ENCODE peak calls at places on chromosomes 3 and 15, in six cellular contexts. M is body of pancreas, W is pancreas, Z is colonic mucosa, F is PC-9, B is tibial artery. L is an unnamed sample.

GRCh38 chr15:23483821-23484299 is 36.8 kb upstream of the GOLGA6L2 start:
- DNase-seq in M (no peak), W (no peak), Z (no peak), F (no peak), B (no peak), L (no peak)

GRCh38 chr3:35758358-35758757 is 119.0 kb downstream of the ARPP21 start:
- DNase-seq in M (no peak), W (no peak), Z (no peak), F (no peak), B (no peak), L (no peak)

GRCh38 chr3:55797084-55797483 is 310.0 kb upstream of the WNT5A start:
- DNase-seq in M (no peak), W (no peak), Z (no peak), F (no peak), B (no peak), L (no peak)

GRCh38 chr3:178948546-178948945 is 123.1 kb downstream of the ZMAT3 start:
- DNase-seq in M (no peak), W (no peak), Z (no peak), F (no peak), B (no peak), L (no peak)

GRCh38 chr3:187673012-187673411 is 2.8 kb upstream of the SST start:
- DNase-seq in M (no peak), W (no peak), Z (no peak), F (no peak), B (no peak), L (no peak)

GRCh38 chr15:29945943-29946591 is 123.8 kb upstream of the TJP1 start:
- DNase-seq in M (no peak), W (no peak), Z (no peak), F (no peak), B (no peak), L (no peak)

GRCh38 chr3:150691414-150692040 is 12.2 kb downstream of the ERICH6 start:
- DNase-seq in M (no peak), W (no peak), Z (no peak), F (no peak), B (no peak), L (no peak)

GRCh38 chr3:72155391-72156064 is 370.6 kb upstream of the PROK2 start:
- DNase-seq in M (peak; percentile 68), W (no peak), Z (peak; percentile 49), F (no peak), B (peak; percentile 91), L (peak; percentile 33)

GRCh38 chr3:194072097-194072428 is 63.9 kb upstream of the HES1 start:
- DNase-seq in M (no peak), W (no peak), Z (no peak), F (no peak), B (no peak), L (no peak)

GRCh38 chr3:182149594-182149993 is 437.9 kb downstream of the SOX2 start:
- DNase-seq in M (no peak), W (no peak), Z (no peak), F (no peak), B (no peak), L (no peak)

GRCh38 chr3:79414035-79414434 is 353.8 kb downstream of the ROBO1 start:
- DNase-seq in M (no peak), W (no peak), Z (no peak), F (no peak), B (no peak), L (no peak)

GRCh38 chr3:171407746-171408145 is 52.5 kb downstream of the TNIK start:
- DNase-seq in M (no peak), W (no peak), Z (no peak), F (no peak), B (no peak), L (no peak)

GRCh38 chr3:11618897-11619296 is 24.8 kb downstream of the VGLL4 start:
- DNase-seq in M (no peak), W (no peak), Z (no peak), F (no peak), B (no peak), L (no peak)

GRCh38 chr15:30043211-30043655 is 39.5 kb upstream of the GOLGA8J start:
- DNase-seq in M (no peak), W (no peak), Z (no peak), F (no peak), B (no peak), L (no peak)

GRCh38 chr3:150255416-150255815 is 152.7 kb upstream of the TSC22D2 start:
- DNase-seq in M (peak; percentile 68), W (no peak), Z (no peak), F (no peak), B (no peak), L (no peak)

GRCh38 chr15:78790027-78790426 is 21.2 kb downstream of the ADAMTS7 start:
- DNase-seq in M (no peak), W (no peak), Z (no peak), F (no peak), B (no peak), L (no peak)

GRCh38 chr3:126342211-126342610 is 15.0 kb downstream of the KLF15 start:
- DNase-seq in M (no peak), W (peak; percentile 7), Z (no peak), F (no peak), B (peak; percentile 62), L (no peak)

GRCh38 chr3:51786247-51786646 is 7.2 kb upstream of the IQCF6 start:
- DNase-seq in M (no peak), W (no peak), Z (no peak), F (no peak), B (no peak), L (no peak)

GRCh38 chr15:32849769-32850668 is 132.2 kb downstream of the GREM1 start:
- DNase-seq in M (no peak), W (no peak), Z (no peak), F (no peak), B (no peak), L (no peak)

GRCh38 chr3:31103623-31104180 is 209.2 kb upstream of the GADL1 start:
- DNase-seq in M (no peak), W (no peak), Z (no peak), F (no peak), B (no peak), L (no peak)

GRCh38 chr15:82846621-82847020 is 37.2 kb downstream of the WHAMM start:
- DNase-seq in M (no peak), W (no peak), Z (no peak), F (no peak), B (no peak), L (no peak)

GRCh38 chr15:85142324-85142723 is 160.7 kb downstream of the PDE8A start:
- DNase-seq in M (no peak), W (no peak), Z (no peak), F (peak; percentile 41), B (no peak), L (no peak)

GRCh38 chr3:42996633-42997075 is 17.5 kb downstream of the GASK1A start:
- DNase-seq in M (peak; percentile 70), W (no peak), Z (no peak), F (no peak), B (peak; percentile 90), L (no peak)

GRCh38 chr3:44028-44676 is 152.4 kb upstream of the CHL1 start:
- DNase-seq in M (no peak), W (no peak), Z (no peak), F (no peak), B (no peak), L (no peak)

DNA sequence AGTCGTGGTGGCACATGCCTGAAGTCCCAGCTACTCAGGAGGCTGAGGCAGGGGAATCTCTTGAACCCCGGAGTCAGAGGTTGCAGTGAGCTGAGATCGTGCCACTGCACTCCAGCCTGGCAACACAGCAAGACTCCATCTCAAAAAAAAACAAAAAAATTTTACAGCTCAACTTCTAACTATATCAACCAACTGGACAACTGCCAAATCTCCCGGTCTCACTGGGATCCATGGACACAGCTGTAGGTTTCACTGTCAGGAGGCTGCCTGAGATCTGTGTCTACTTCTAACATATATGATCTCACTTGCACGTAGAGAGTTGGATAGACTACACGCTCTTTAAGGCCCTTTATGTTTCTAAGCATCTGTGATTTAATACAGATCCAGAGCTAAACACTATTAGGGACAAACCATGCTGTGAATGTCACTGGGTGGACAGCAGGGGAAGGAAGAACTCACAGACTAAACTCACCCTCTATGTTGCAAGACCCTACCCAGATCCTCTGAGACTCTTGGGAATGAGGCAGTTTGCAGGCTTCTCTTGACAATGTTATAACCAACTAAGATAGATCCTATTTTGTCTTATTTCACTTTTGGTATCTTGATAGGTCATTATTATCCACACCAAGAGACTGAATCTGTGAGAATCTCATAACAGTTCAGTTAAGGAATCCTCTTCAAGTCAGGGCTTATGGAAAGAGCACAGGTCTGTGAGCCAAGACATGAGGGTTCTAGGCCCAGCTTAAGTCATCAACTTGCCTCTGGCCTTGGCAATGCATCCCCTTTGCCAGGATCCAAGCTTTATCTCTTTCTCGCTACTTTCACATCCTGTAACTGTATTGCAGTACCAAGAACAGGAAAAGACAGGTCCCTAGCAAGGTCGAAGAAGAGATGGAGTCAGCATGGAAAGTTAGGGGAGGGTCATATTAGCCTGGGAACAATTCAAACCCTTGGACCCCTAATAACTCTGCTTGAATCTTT is 13.2 kb upstream of the APOD start:
- DNase-seq in M (no peak), W (no peak), Z (no peak), F (no peak), B (peak; percentile 11), L (no peak)
- H3K27ac ChIP-seq in M (no peak overlapping the region), W (no peak overlapping the region), Z (no peak overlapping the region), F (no peak overlapping the region), B (no peak overlapping the region), L (no peak overlapping the region)

GRCh38 chr3:197736491-197737318 is at the start of gene RUBCN:
- DNase-seq in M (peak; percentile 95), W (peak; percentile 95), Z (peak; percentile 96), F (peak; percentile 99), B (peak; percentile 97), L (peak; percentile 96)

GRCh38 chr3:197736010-197736490 is 654 bp downstream of the RUBCN start:
- DNase-seq in M (peak; percentile 21), W (peak; percentile 19), Z (peak; percentile 45), F (peak; percentile 36), B (no peak), L (no peak)

GRCh38 chr3:197734667-197735318 is 1.9 kb downstream of the RUBCN start:
- DNase-seq in M (no peak), W (no peak), Z (no peak), F (no peak), B (no peak), L (no peak)

GRCh38 chr3:197737319-197737649 is 580 bp upstream of the RUBCN start:
- DNase-seq in M (no peak), W (no peak), Z (no peak), F (no peak), B (no peak), L (no peak)

GRCh38 chr3:197737749-197738462 is 1.2 kb upstream of the RUBCN start:
- DNase-seq in M (no peak), W (no peak), Z (no peak), F (no peak), B (no peak), L (no peak)
- H3K4me1 ChIP-seq in M (peaks cover 16% of the 10 kb centered on the region), W (no peaks in the 10 kb centered on the region), Z (peaks cover 14% of the 10 kb centered on the region), F (peaks cover 22% of the 10 kb centered on the region), B (peaks cover 23% of the 10 kb centered on the region), L (peaks cover 4% of the 10 kb centered on the region)

GRCh38 chr3:13391308-13391707 is 28.8 kb downstream of the NUP210 start:
- DNase-seq in M (no peak), W (no peak), Z (no peak), F (no peak), B (no peak), L (no peak)
- TF ChIP-seq CTCF in M (no peak), W (no peak), Z (no peak), F (peak; percentile 42), B (no peak), L (no peak)

DNA sequence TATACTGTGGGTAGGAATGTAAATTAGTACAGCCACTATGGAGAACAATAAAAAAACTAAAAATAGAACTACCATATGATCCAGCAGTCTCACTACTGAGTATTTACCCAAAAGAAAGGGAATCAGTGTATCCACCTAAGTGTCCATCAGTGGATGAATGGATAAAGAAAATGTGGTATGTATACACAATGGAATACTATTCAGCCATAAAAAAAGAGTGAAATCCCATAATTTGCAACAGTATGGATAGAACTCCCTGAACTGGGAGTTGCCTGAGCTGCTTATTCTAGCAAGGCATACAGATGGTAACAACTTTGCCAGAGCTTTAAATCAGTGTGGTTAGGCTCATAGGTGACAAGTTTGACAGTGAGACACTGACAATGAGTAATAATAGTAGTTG is 16.1 kb upstream of the APH1B start:
- DNase-seq in M (no peak), W (no peak), Z (no peak), F (no peak), B (no peak), L (no peak)
- H3K27ac ChIP-seq in M (no peak overlapping the region), W (no peak overlapping the region), Z (no peak overlapping the region), F (no peak overlapping the region), B (no peak overlapping the region), L (no peak overlapping the region)